ENCODE peak calls at places on chromosomes 4 and X, in six cellular contexts. One of them, this sample, is unnamed.

GRCh38 chrX:19893722-19894121 is 6.3 kb upstream of the SH3KBP1 start:
- DNase-seq in K562: no peak
- DNase-seq in HepG2: peak; percentile 61
- DNase-seq in GM12878: no peak
- DNase-seq in HCT116: no peak
- DNase-seq in H1: no peak
- DNase-seq in this sample: no peak

GRCh38 chr4:44071959-44072955 is 376.4 kb downstream of the KCTD8 start:
- DNase-seq in H1: no peak
- DNase-seq in GM12878: no peak
- DNase-seq in HCT116: no peak
- DNase-seq in K562: no peak
- DNase-seq in HepG2: no peak
- DNase-seq in this sample: no peak

GRCh38 chr4:183988874-183989273 is 83.8 kb downstream of the STOX2 start:
- DNase-seq in GM12878: no peak
- DNase-seq in HepG2: no peak
- DNase-seq in H1: no peak
- DNase-seq in HCT116: no peak
- DNase-seq in K562: no peak
- DNase-seq in this sample: no peak

GRCh38 chr4:147678121-147678520 is 5.8 kb downstream of the PRMT9 start:
- DNase-seq in GM12878: no peak
- DNase-seq in H1: no peak
- DNase-seq in HCT116: no peak
- DNase-seq in HepG2: no peak
- DNase-seq in K562: no peak
- DNase-seq in this sample: no peak

GRCh38 chr4:113878718-113879117 is 100.7 kb downstream of the ARSJ start:
- DNase-seq in H1: peak; percentile 56
- DNase-seq in K562: no peak
- DNase-seq in HCT116: no peak
- DNase-seq in GM12878: no peak
- DNase-seq in HepG2: peak; percentile 18
- DNase-seq in this sample: peak; percentile 71

GRCh38 chrX:121308276-121308805 is 260.9 kb downstream of the GLUD2 start:
- DNase-seq in K562: no peak
- DNase-seq in GM12878: peak; percentile 68
- DNase-seq in HepG2: peak; percentile 6
- DNase-seq in HCT116: peak; percentile 10
- DNase-seq in H1: no peak
- DNase-seq in this sample: peak; percentile 9

GRCh38 chr4:102639602-102640001 is 121.2 kb downstream of the MANBA start:
- DNase-seq in GM12878: no peak
- DNase-seq in K562: no peak
- DNase-seq in H1: no peak
- DNase-seq in HCT116: no peak
- DNase-seq in HepG2: no peak
- DNase-seq in this sample: no peak

GRCh38 chr4:90889171-90889570 is 762.0 kb downstream of the CCSER1 start:
- DNase-seq in HepG2: no peak
- DNase-seq in K562: no peak
- DNase-seq in H1: no peak
- DNase-seq in GM12878: no peak
- DNase-seq in HCT116: no peak
- DNase-seq in this sample: no peak

GRCh38 chr4:123007679-123008078 is 85.3 kb upstream of the NUDT6 start:
- DNase-seq in K562: no peak
- DNase-seq in GM12878: no peak
- DNase-seq in HepG2: no peak
- DNase-seq in HCT116: no peak
- DNase-seq in H1: no peak
- DNase-seq in this sample: no peak

GRCh38 chr4:145909773-145910172 is 28.9 kb downstream of the ZNF827 start:
- DNase-seq in H1: no peak
- DNase-seq in HepG2: no peak
- DNase-seq in K562: no peak
- DNase-seq in HCT116: no peak
- DNase-seq in GM12878: no peak
- DNase-seq in this sample: no peak

GRCh38 chr4:118752551-118752950 is 67.4 kb downstream of the METTL14 start:
- DNase-seq in GM12878: no peak
- DNase-seq in HepG2: no peak
- DNase-seq in H1: no peak
- DNase-seq in HCT116: no peak
- DNase-seq in K562: no peak
- DNase-seq in this sample: no peak

GRCh38 chr4:15691346-15692140 is 9.9 kb downstream of the FAM200B start:
- DNase-seq in GM12878: no peak
- DNase-seq in HepG2: peak; percentile 14
- DNase-seq in H1: no peak
- DNase-seq in K562: no peak
- DNase-seq in HCT116: no peak
- DNase-seq in this sample: no peak
- TF ChIP-seq SP1 in GM12878: no peak
- TF ChIP-seq SP1 in HepG2: no peak
- TF ChIP-seq SP1 in H1: no peak
- TF ChIP-seq SP1 in K562: no peak
- TF ChIP-seq SP1 in HCT116: no peak
- TF ChIP-seq SP1 in this sample: no peak

GRCh38 chr4:133270021-133270570 is 121.0 kb downstream of the PCDH10 start:
- DNase-seq in H1: no peak
- DNase-seq in HCT116: no peak
- DNase-seq in HepG2: no peak
- DNase-seq in K562: no peak
- DNase-seq in GM12878: no peak
- DNase-seq in this sample: no peak
- TF ChIP-seq CTCF in H1: no peak
- TF ChIP-seq CTCF in HCT116: no peak
- TF ChIP-seq CTCF in HepG2: no peak
- TF ChIP-seq CTCF in K562: no peak
- TF ChIP-seq CTCF in GM12878: no peak
- TF ChIP-seq CTCF in this sample: no peak

GRCh38 chr4:10403633-10404445 is 53.4 kb downstream of the ZNF518B start:
- DNase-seq in H1: peak; percentile 1
- DNase-seq in HCT116: peak; percentile 31
- DNase-seq in HepG2: peak; percentile 29
- DNase-seq in K562: peak; percentile 33
- DNase-seq in GM12878: no peak
- DNase-seq in this sample: no peak
- TF ChIP-seq SP1 in H1: no peak
- TF ChIP-seq SP1 in HCT116: no peak
- TF ChIP-seq SP1 in HepG2: no peak
- TF ChIP-seq SP1 in K562: no peak
- TF ChIP-seq SP1 in GM12878: no peak
- TF ChIP-seq SP1 in this sample: no peak

DNA sequence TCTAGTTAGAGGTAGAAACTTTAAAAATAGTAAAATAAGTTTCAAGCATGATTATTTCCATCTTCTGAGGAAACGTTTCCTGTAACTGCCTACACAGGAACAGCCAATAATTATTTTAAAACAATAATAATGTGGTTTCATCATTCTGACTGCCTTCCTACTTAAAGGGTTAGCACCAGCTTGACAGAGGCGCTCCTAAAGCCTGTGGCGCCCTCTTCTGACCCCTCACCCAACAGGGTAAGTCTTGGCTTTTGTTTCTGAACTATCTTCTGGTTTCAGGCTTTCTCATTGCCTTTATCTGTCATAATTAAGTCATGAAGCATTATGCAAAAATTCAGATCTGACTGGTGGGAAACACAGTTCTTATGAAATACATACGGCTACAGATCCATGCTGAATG is 96.7 kb downstream of the ITM2A start:
- DNase-seq in K562: no peak
- DNase-seq in GM12878: peak; percentile 63
- DNase-seq in HepG2: no peak
- DNase-seq in H1: peak; percentile 2
- DNase-seq in HCT116: no peak
- DNase-seq in this sample: peak; percentile 45
- TF ChIP-seq CTCF in K562: peak; percentile 31
- TF ChIP-seq CTCF in GM12878: peak; percentile 74
- TF ChIP-seq CTCF in HepG2: peak; percentile 8
- TF ChIP-seq CTCF in H1: peak; percentile 55
- TF ChIP-seq CTCF in HCT116: no peak
- TF ChIP-seq CTCF in this sample: no peak

GRCh38 chrX:105314468-105314867 is 94.0 kb upstream of the TEX13A start:
- DNase-seq in HCT116: no peak
- DNase-seq in HepG2: no peak
- DNase-seq in GM12878: no peak
- DNase-seq in K562: no peak
- DNase-seq in H1: no peak
- DNase-seq in this sample: no peak

GRCh38 chrX:105313596-105313995 is 93.1 kb upstream of the TEX13A start:
- DNase-seq in GM12878: no peak
- DNase-seq in HCT116: no peak
- DNase-seq in K562: no peak
- DNase-seq in H1: no peak
- DNase-seq in HepG2: no peak
- DNase-seq in this sample: no peak

GRCh38 chrX:105317117-105317516 is 96.6 kb upstream of the TEX13A start:
- DNase-seq in HCT116: no peak
- DNase-seq in HepG2: no peak
- DNase-seq in H1: no peak
- DNase-seq in GM12878: no peak
- DNase-seq in K562: no peak
- DNase-seq in this sample: no peak

GRCh38 chrX:105315301-105315700 is 94.8 kb upstream of the TEX13A start:
- DNase-seq in H1: no peak
- DNase-seq in HCT116: no peak
- DNase-seq in K562: no peak
- DNase-seq in HepG2: no peak
- DNase-seq in GM12878: no peak
- DNase-seq in this sample: no peak
- TF ChIP-seq SP1 in H1: no peak
- TF ChIP-seq SP1 in HCT116: no peak
- TF ChIP-seq SP1 in K562: no peak
- TF ChIP-seq SP1 in HepG2: no peak
- TF ChIP-seq SP1 in GM12878: no peak
- TF ChIP-seq SP1 in this sample: no peak

GRCh38 chr4:82373816-82374740 is at the start of gene HNRNPD:
- DNase-seq in HepG2: peak; percentile 99
- DNase-seq in HCT116: peak; percentile 100
- DNase-seq in K562: peak; percentile 90
- DNase-seq in GM12878: peak; percentile 97
- DNase-seq in H1: peak; percentile 96
- DNase-seq in this sample: peak; percentile 97
- TF ChIP-seq CTCF in HepG2: no peak
- TF ChIP-seq CTCF in HCT116: no peak
- TF ChIP-seq CTCF in K562: no peak
- TF ChIP-seq CTCF in GM12878: no peak
- TF ChIP-seq CTCF in H1: no peak
- TF ChIP-seq CTCF in this sample: no peak

DNA sequence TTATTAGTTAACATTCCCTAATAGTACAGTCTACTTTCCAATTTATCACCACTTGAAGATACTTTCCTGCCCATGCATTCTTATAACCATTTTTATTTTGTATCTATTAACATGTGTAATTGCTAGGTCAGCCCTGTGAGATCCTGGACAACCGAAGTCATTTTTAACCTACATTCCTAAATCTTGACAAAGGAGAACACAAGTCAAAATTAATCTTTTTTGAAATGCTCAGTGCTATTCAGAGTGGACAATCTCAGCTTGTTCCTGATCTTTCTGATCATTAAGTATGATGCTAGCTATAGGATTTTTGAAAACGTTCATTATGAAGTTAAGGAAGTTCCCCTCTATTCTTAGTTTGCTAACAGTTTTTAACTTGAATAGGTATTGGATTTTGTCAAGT is 37.5 kb downstream of the ANXA10 start:
- DNase-seq in GM12878: no peak
- DNase-seq in H1: no peak
- DNase-seq in K562: no peak
- DNase-seq in HepG2: no peak
- DNase-seq in HCT116: no peak
- DNase-seq in this sample: no peak
- TF ChIP-seq SP1 in GM12878: no peak
- TF ChIP-seq SP1 in H1: no peak
- TF ChIP-seq SP1 in K562: no peak
- TF ChIP-seq SP1 in HepG2: no peak
- TF ChIP-seq SP1 in HCT116: no peak
- TF ChIP-seq SP1 in this sample: no peak

DNA sequence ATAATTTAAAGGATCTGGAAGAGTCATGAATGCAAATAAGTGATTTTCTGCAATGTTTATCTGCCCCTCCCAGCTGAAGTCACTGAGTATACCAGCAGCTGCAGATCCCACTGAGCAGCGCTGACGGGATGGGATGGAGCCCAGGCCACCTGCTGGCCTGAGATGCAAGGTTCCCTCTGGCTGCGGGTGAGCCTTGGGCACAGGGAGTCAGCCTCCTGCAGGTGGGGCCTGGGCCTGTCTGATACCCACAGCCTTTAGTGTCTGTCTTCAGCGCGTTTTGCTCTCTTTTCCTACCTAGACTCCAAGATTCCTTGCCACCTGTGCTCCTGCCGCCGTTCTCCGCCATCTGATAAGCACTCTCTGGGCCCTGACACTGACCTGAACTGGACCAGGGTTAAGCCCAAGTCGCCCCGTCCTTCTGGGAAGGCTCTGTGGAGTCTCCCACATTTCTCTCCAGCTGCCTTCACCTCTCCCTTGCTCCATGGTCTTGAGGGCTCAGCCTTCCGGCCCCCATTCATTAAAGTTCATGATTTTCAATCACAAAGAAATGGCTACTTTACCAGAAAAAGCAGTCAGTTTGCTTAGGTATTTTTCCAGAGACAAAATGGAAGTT is 223.1 kb upstream of the FAT1 start:
- DNase-seq in K562: peak; percentile 22
- DNase-seq in H1: peak; percentile 46
- DNase-seq in HCT116: peak; percentile 79
- DNase-seq in HepG2: peak; percentile 78
- DNase-seq in GM12878: no peak
- DNase-seq in this sample: peak; percentile 51
- TF ChIP-seq CTCF in K562: peak; percentile 58
- TF ChIP-seq CTCF in H1: peak; percentile 59
- TF ChIP-seq CTCF in HCT116: peak; percentile 82
- TF ChIP-seq CTCF in HepG2: peak; percentile 93
- TF ChIP-seq CTCF in GM12878: no peak
- TF ChIP-seq CTCF in this sample: no peak

This sample was measured in WTC11.